ENCODE peak calls at places on chromosomes 7 and 10, in four cellular contexts. H is CD8-positive, alpha-beta memory T cell; N is GM04503; F is MCF 10A. J is an unnamed sample.

GRCh38 chr10:122421054-122421625 is 33.3 kb upstream of the ARMS2 start:
- DNase-seq in H (peak; percentile 20), N (no peak), F (peak; percentile 20), J (no peak)

GRCh38 chr10:22874189-22874854 is 53.5 kb upstream of the ARMC3 start:
- DNase-seq in H (no peak), N (no peak), F (no peak), J (no peak)

GRCh38 chr7:158778476-158778875 is 50.8 kb downstream of the ESYT2 start:
- DNase-seq in H (no peak), N (peak; percentile 46), F (no peak), J (no peak)

GRCh38 chr10:15136960-15137359 is 31.5 kb downstream of the NMT2 start:
- DNase-seq in H (no peak), N (no peak), F (no peak), J (no peak)

GRCh38 chr10:121753726-121754476 is 155.7 kb upstream of the FGFR2 start:
- DNase-seq in H (no peak), N (peak; percentile 73), F (peak; percentile 84), J (no peak)

GRCh38 chr10:124515244-124515970 is 53.8 kb downstream of the LHPP start:
- DNase-seq in H (no peak), N (no peak), F (no peak), J (peak; percentile 1)

GRCh38 chr7:99106869-99107268 is 37.0 kb downstream of the SMURF1 start:
- DNase-seq in H (no peak), N (no peak), F (peak; percentile 48), J (no peak)

GRCh38 chr10:24826022-24826421 is 102.3 kb upstream of the ARHGAP21 start:
- DNase-seq in H (no peak), N (peak; percentile 45), F (peak; percentile 72), J (no peak)

GRCh38 chr7:69610675-69611037 is 12.4 kb downstream of the AUTS2 start:
- DNase-seq in H (no peak), N (no peak), F (no peak), J (no peak)

GRCh38 chr7:114422478-114423217 is 8.0 kb downstream of the FOXP2 start:
- DNase-seq in H (no peak), N (no peak), F (peak; percentile 11), J (no peak)

GRCh38 chr7:33511735-33512134 is 382.4 kb downstream of the BBS9 start:
- DNase-seq in H (no peak), N (no peak), F (no peak), J (no peak)

GRCh38 chr10:45404087-45404769 is 30.2 kb downstream of the ALOX5 start:
- DNase-seq in H (no peak), N (no peak), F (no peak), J (no peak)

GRCh38 chr10:18229839-18230238 is 89.6 kb downstream of the CACNB2 start:
- DNase-seq in H (no peak), N (peak; percentile 16), F (no peak), J (no peak)

J was measured in body of pancreas.